ENCODE peak calls at places on chromosome 1, in seven cellular contexts. One of them, this sample, is unnamed.

GRCh38 chr1:90274376-90274775 is 279.5 kb downstream of the ZNF326 start:
- DNase-seq in Peyer's patch: no peak
- DNase-seq in tibial nerve: no peak
- DNase-seq in spleen: no peak
- DNase-seq in A549: no peak
- DNase-seq in ovary: no peak
- DNase-seq in stomach: no peak
- DNase-seq in this sample: no peak

GRCh38 chr1:194024659-194025058 is 838.2 kb upstream of the B3GALT2 start:
- DNase-seq in Peyer's patch: no peak
- DNase-seq in tibial nerve: no peak
- DNase-seq in spleen: no peak
- DNase-seq in A549: no peak
- DNase-seq in ovary: no peak
- DNase-seq in stomach: no peak
- DNase-seq in this sample: no peak

GRCh38 chr1:25031601-25031965 is 101.5 kb upstream of the RUNX3 start:
- DNase-seq in Peyer's patch: no peak
- DNase-seq in tibial nerve: no peak
- DNase-seq in spleen: no peak
- DNase-seq in A549: no peak
- DNase-seq in ovary: no peak
- DNase-seq in stomach: no peak
- DNase-seq in this sample: no peak

GRCh38 chr1:243251544-243251943 is 3.5 kb downstream of the CEP170 start:
- DNase-seq in Peyer's patch: no peak
- DNase-seq in tibial nerve: no peak
- DNase-seq in spleen: no peak
- DNase-seq in A549: no peak
- DNase-seq in ovary: no peak
- DNase-seq in stomach: no peak
- DNase-seq in this sample: no peak

GRCh38 chr1:202200112-202200548 is 6.5 kb downstream of the LGR6 start:
- DNase-seq in Peyer's patch: no peak
- DNase-seq in tibial nerve: no peak
- DNase-seq in spleen: no peak
- DNase-seq in A549: peak; percentile 53
- DNase-seq in ovary: no peak
- DNase-seq in stomach: peak; percentile 36
- DNase-seq in this sample: no peak

GRCh38 chr1:29782846-29783500 is 546.7 kb downstream of the PTPRU start:
- DNase-seq in Peyer's patch: no peak
- DNase-seq in tibial nerve: no peak
- DNase-seq in spleen: peak; percentile 41
- DNase-seq in A549: no peak
- DNase-seq in ovary: no peak
- DNase-seq in stomach: no peak
- DNase-seq in this sample: no peak

GRCh38 chr1:52632732-52633290 is at the start of gene SHISAL2A:
- DNase-seq in Peyer's patch: peak; percentile 77
- DNase-seq in tibial nerve: no peak
- DNase-seq in spleen: peak; percentile 95
- DNase-seq in A549: no peak
- DNase-seq in ovary: peak; percentile 37
- DNase-seq in stomach: peak; percentile 41
- DNase-seq in this sample: no peak

GRCh38 chr1:183144752-183145151 is 41.3 kb upstream of the LAMC2 start:
- DNase-seq in Peyer's patch: no peak
- DNase-seq in tibial nerve: no peak
- DNase-seq in spleen: no peak
- DNase-seq in A549: no peak
- DNase-seq in ovary: no peak
- DNase-seq in stomach: no peak
- DNase-seq in this sample: no peak

GRCh38 chr1:45843474-45843905 is 40.1 kb downstream of the MAST2 start:
- DNase-seq in Peyer's patch: no peak
- DNase-seq in tibial nerve: no peak
- DNase-seq in spleen: no peak
- DNase-seq in A549: no peak
- DNase-seq in ovary: no peak
- DNase-seq in stomach: no peak
- DNase-seq in this sample: no peak

GRCh38 chr1:168833352-168833751 is 104.3 kb upstream of the DPT start:
- DNase-seq in Peyer's patch: no peak
- DNase-seq in tibial nerve: no peak
- DNase-seq in spleen: no peak
- DNase-seq in A549: no peak
- DNase-seq in ovary: no peak
- DNase-seq in stomach: no peak
- DNase-seq in this sample: no peak

GRCh38 chr1:223189903-223190724 is 47.1 kb upstream of the TLR5 start:
- DNase-seq in Peyer's patch: no peak
- DNase-seq in tibial nerve: no peak
- DNase-seq in spleen: no peak
- DNase-seq in A549: peak; percentile 13
- DNase-seq in ovary: no peak
- DNase-seq in stomach: no peak
- DNase-seq in this sample: no peak

GRCh38 chr1:110341146-110341871 is 2.1 kb downstream of the RBM15 start:
- DNase-seq in Peyer's patch: no peak
- DNase-seq in tibial nerve: no peak
- DNase-seq in spleen: peak; percentile 76
- DNase-seq in A549: no peak
- DNase-seq in ovary: peak; percentile 31
- DNase-seq in stomach: no peak
- DNase-seq in this sample: no peak
- H3K4me3 ChIP-seq in Peyer's patch: peak overlapping the region; percentile 89
- H3K4me3 ChIP-seq in tibial nerve: peak overlapping the region; percentile 2
- H3K4me3 ChIP-seq in spleen: peak overlapping the region; percentile 22
- H3K4me3 ChIP-seq in A549: no peak overlapping the region
- H3K4me3 ChIP-seq in ovary: no peak overlapping the region
- H3K4me3 ChIP-seq in stomach: peak overlapping the region; percentile 91
- H3K4me3 ChIP-seq in this sample: no peak overlapping the region

DNA sequence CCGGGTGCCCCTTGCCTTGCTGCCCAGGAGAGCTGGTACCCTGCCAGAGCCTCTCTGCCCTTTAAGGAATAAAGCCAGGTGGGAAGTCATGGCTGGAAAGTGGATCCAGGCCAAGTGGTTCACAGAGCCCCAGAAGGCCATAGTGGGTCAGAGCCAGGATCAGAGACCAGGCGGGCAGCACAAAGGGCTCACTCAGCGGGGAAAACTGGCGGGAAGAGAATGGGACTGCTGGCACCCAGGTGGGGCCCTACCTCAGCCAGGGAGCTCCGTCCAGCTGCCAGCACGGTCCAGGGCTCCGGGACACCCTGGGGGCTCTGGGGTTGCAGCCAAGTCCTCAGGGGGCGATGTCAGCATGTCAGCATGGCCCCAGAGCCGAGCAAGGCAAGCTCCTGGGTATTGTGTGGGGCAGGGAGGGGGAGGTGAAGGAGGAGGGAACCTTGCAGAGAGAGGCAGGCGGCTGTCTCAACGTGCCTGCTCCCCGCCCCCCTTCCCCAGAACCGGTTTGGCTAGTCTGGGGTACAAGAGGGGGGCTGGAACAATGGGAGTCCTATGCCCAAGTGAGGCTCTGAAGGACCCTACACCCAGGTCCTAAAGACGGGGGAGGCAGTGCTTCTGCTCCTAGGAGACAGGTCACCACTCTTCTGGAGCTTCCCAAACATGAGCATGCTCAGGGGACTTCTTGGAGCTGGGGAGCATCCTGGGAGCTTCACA is at the start of gene ARHGEF19:
- DNase-seq in Peyer's patch: no peak
- DNase-seq in tibial nerve: no peak
- DNase-seq in spleen: no peak
- DNase-seq in A549: no peak
- DNase-seq in ovary: peak; percentile 40
- DNase-seq in stomach: peak; percentile 80
- DNase-seq in this sample: no peak
- TF ChIP-seq POLR2A in Peyer's patch: no peak
- TF ChIP-seq POLR2A in tibial nerve: no peak
- TF ChIP-seq POLR2A in spleen: no peak
- TF ChIP-seq POLR2A in A549: no peak
- TF ChIP-seq POLR2A in ovary: no peak
- TF ChIP-seq POLR2A in stomach: no peak
- TF ChIP-seq POLR2A in this sample: no peak

GRCh38 chr1:247216246-247216645 is 39.6 kb upstream of the VN1R5 start:
- DNase-seq in Peyer's patch: no peak
- DNase-seq in tibial nerve: no peak
- DNase-seq in spleen: no peak
- DNase-seq in A549: no peak
- DNase-seq in ovary: no peak
- DNase-seq in stomach: no peak
- DNase-seq in this sample: no peak
- H3K4me3 ChIP-seq in Peyer's patch: no peak overlapping the region
- H3K4me3 ChIP-seq in tibial nerve: no peak overlapping the region
- H3K4me3 ChIP-seq in spleen: no peak overlapping the region
- H3K4me3 ChIP-seq in A549: no peak overlapping the region
- H3K4me3 ChIP-seq in ovary: no peak overlapping the region
- H3K4me3 ChIP-seq in stomach: no peak overlapping the region
- H3K4me3 ChIP-seq in this sample: no peak overlapping the region

DNA sequence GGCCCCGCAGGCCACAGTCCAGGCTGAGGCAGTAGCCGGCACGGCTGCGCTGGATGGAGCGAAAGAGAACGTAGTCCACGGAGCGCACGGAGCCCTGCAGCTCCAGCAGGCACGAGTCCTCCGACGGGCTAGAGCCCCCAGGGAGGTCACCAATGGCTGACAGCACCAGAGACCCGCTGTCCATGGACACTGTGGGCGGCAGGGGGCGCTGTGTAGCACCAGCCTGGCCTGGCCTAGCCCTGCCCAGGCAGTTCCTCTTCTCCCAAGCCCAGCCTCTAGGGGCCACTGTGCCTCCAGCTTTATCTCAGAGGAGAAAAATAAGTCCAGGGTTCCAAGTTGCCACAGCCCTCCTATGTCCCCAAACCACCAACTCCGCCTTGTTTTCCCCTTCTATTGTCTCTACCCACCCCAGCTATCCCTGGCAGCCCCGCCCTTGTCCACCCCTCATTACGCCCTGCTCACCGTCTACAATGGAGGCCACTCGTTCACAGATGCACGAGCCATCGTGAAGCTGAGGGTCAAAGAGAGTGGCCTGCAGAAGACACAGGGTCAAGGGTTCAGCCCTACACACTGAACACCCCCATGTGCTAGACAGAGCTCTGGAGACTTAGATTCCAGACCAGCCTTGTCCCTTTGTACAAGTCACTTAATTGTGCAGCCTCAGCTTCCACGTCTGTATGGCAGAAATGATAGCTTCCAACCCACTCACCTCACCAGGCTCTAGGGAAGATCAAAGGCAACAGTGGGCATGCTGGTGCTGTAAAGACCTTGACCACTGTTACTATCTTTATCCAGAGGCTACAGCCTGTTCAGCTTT is 4.4 kb downstream of the ENTREP3 start:
- DNase-seq in Peyer's patch: peak; percentile 91
- DNase-seq in tibial nerve: peak; percentile 91
- DNase-seq in spleen: peak; percentile 99
- DNase-seq in A549: peak; percentile 98
- DNase-seq in ovary: peak; percentile 90
- DNase-seq in stomach: peak; percentile 94
- DNase-seq in this sample: peak; percentile 91
- TF ChIP-seq POLR2A in Peyer's patch: no peak
- TF ChIP-seq POLR2A in tibial nerve: no peak
- TF ChIP-seq POLR2A in spleen: no peak
- TF ChIP-seq POLR2A in A549: no peak
- TF ChIP-seq POLR2A in ovary: no peak
- TF ChIP-seq POLR2A in stomach: no peak
- TF ChIP-seq POLR2A in this sample: no peak

GRCh38 chr1:154186177-154186576 is 5.7 kb downstream of the TPM3 start:
- DNase-seq in Peyer's patch: peak; percentile 23
- DNase-seq in tibial nerve: no peak
- DNase-seq in spleen: no peak
- DNase-seq in A549: peak; percentile 36
- DNase-seq in ovary: no peak
- DNase-seq in stomach: peak; percentile 81
- DNase-seq in this sample: no peak
- H3K4me3 ChIP-seq in Peyer's patch: no peak overlapping the region
- H3K4me3 ChIP-seq in tibial nerve: no peak overlapping the region
- H3K4me3 ChIP-seq in spleen: no peak overlapping the region
- H3K4me3 ChIP-seq in A549: no peak overlapping the region
- H3K4me3 ChIP-seq in ovary: no peak overlapping the region
- H3K4me3 ChIP-seq in stomach: no peak overlapping the region
- H3K4me3 ChIP-seq in this sample: no peak overlapping the region

DNA sequence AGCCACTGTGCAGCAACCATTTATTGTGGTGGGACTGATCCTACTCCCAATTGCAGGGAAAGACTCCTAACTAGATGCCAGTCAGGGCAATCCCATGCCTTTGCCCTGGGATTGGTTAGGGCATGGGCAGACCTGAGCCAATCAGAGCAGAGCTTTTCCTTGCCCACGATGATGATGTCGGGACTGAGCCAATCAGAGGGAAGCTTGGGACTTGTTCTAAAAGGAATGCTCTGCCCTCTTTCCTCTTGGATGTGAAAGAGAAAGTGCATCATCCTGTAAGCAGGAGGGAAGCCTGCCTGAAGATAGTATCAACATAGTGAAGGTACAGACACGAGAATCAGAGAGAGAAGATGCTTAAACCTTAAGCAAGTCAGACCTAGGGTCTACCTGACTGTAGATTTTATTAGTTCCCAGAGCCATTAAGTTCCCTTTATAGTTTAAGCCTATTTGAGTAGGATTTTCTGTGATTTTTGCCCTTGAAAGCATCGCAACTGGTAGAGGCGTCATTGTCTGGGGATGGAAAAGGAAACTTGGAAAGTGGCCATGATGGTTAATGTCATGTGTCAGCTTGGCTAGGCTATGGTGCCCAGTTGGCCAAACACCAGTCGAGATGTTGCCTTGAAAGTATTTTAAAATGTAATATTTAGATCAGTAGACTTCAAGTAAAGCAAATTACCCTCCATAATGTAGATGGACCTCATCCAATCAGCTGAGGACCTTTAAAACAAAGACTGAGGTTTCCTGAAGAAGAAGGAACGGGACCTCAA is 19.9 kb downstream of the IRF2BP2 start:
- DNase-seq in Peyer's patch: no peak
- DNase-seq in tibial nerve: no peak
- DNase-seq in spleen: no peak
- DNase-seq in A549: no peak
- DNase-seq in ovary: no peak
- DNase-seq in stomach: no peak
- DNase-seq in this sample: no peak
- TF ChIP-seq POLR2A in Peyer's patch: no peak
- TF ChIP-seq POLR2A in tibial nerve: no peak
- TF ChIP-seq POLR2A in spleen: no peak
- TF ChIP-seq POLR2A in A549: no peak
- TF ChIP-seq POLR2A in ovary: no peak
- TF ChIP-seq POLR2A in stomach: no peak
- TF ChIP-seq POLR2A in this sample: no peak